ENCODE peak calls at places on chromosomes 11 and 22, in five cellular contexts. One of them, this sample, is unnamed.

GRCh38 chr11:126419801-126420729 is 64.6 kb downstream of the ST3GAL4 start:
- DNase-seq in H1: no peak
- DNase-seq in HepG2: no peak
- DNase-seq in K562: peak; percentile 77
- DNase-seq in GM12878: peak; percentile 60
- DNase-seq in this sample: no peak

GRCh38 chr11:7909585-7910325 is 21.3 kb downstream of the OR10A6 start:
- DNase-seq in H1: no peak
- DNase-seq in HepG2: no peak
- DNase-seq in K562: no peak
- DNase-seq in GM12878: no peak
- DNase-seq in this sample: no peak

GRCh38 chr22:41831828-41832552 is 915 bp upstream of the SREBF2 start:
- DNase-seq in H1: no peak
- DNase-seq in HepG2: no peak
- DNase-seq in K562: no peak
- DNase-seq in GM12878: no peak
- DNase-seq in this sample: no peak

GRCh38 chr11:19661827-19662226 is 50.8 kb upstream of the NAV2 start:
- DNase-seq in H1: no peak
- DNase-seq in HepG2: no peak
- DNase-seq in K562: no peak
- DNase-seq in GM12878: no peak
- DNase-seq in this sample: no peak

GRCh38 chr11:34358258-34358665 is 452 bp upstream of the ABTB2 start:
- DNase-seq in H1: no peak
- DNase-seq in HepG2: peak; percentile 75
- DNase-seq in K562: peak; percentile 74
- DNase-seq in GM12878: no peak
- DNase-seq in this sample: peak; percentile 65

GRCh38 chr11:47285969-47286770 is 16.2 kb downstream of the MADD start:
- DNase-seq in H1: no peak
- DNase-seq in HepG2: no peak
- DNase-seq in K562: no peak
- DNase-seq in GM12878: no peak
- DNase-seq in this sample: no peak

GRCh38 chr11:1705121-1706052 is 8.4 kb downstream of the KRTAP5-6 start:
- DNase-seq in H1: no peak
- DNase-seq in HepG2: no peak
- DNase-seq in K562: no peak
- DNase-seq in GM12878: no peak
- DNase-seq in this sample: no peak

GRCh38 chr22:49487950-49488349 is 339.7 kb downstream of the BRD1 start:
- DNase-seq in H1: peak; percentile 61
- DNase-seq in HepG2: no peak
- DNase-seq in K562: no peak
- DNase-seq in GM12878: no peak
- DNase-seq in this sample: peak; percentile 62

GRCh38 chr11:17267576-17267975 is 9.0 kb upstream of the NUCB2 start:
- DNase-seq in H1: no peak
- DNase-seq in HepG2: no peak
- DNase-seq in K562: no peak
- DNase-seq in GM12878: no peak
- DNase-seq in this sample: peak; percentile 99

GRCh38 chr11:116641561-116642045 is 131.2 kb downstream of the BUD13 start:
- DNase-seq in H1: peak; percentile 92
- DNase-seq in HepG2: no peak
- DNase-seq in K562: peak; percentile 45
- DNase-seq in GM12878: no peak
- DNase-seq in this sample: peak; percentile 32

GRCh38 chr11:70545626-70545945 is 147.3 kb downstream of the CTTN start:
- DNase-seq in H1: no peak
- DNase-seq in HepG2: no peak
- DNase-seq in K562: no peak
- DNase-seq in GM12878: no peak
- DNase-seq in this sample: no peak

GRCh38 chr11:70544774-70545625 is 146.7 kb downstream of the CTTN start:
- DNase-seq in H1: no peak
- DNase-seq in HepG2: no peak
- DNase-seq in K562: no peak
- DNase-seq in GM12878: no peak
- DNase-seq in this sample: no peak

GRCh38 chr11:70543611-70544010 is 145.3 kb downstream of the CTTN start:
- DNase-seq in H1: no peak
- DNase-seq in HepG2: no peak
- DNase-seq in K562: no peak
- DNase-seq in GM12878: no peak
- DNase-seq in this sample: no peak

GRCh38 chr11:70542811-70543210 is 144.5 kb downstream of the CTTN start:
- DNase-seq in H1: no peak
- DNase-seq in HepG2: no peak
- DNase-seq in K562: no peak
- DNase-seq in GM12878: no peak
- DNase-seq in this sample: no peak

DNA sequence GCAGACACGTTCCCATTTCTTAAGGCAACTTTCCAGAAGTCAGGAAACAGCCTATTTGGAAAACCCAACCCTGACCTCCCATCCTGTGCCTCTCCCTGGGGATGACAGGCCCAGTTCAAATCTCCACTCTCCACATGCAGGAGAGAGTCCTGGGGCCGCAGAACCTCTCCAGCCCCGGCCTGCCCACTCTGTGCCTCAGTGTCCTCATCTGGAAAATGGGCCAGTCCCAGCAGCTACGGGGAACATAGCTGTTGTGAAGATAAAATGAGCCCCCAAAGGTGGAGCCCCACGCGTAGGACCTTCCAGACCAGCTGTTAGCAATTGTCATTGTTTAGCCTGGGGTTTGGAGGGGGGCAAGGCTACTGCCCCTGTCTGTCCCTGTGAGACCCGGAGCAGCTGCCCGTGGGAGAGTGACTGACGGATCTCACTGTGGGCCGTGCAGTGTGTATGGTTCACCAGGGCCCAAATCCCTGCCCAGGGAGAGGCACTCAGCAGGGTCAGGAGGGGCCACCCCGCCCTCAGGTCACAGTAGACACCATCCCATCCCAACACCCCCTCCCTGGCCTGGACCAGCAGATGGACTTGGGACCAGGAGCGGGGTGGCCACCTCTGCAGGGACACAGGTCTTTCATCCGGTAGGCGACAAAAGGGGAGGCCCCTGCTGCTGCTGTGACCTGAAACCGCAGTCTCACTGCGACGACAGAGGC is 145.9 kb downstream of the CTTN start:
- DNase-seq in H1: no peak
- DNase-seq in HepG2: no peak
- DNase-seq in K562: no peak
- DNase-seq in GM12878: no peak
- DNase-seq in this sample: no peak
- TF ChIP-seq ZNF274 in H1: no peak
- TF ChIP-seq ZNF274 in HepG2: no peak
- TF ChIP-seq ZNF274 in K562: no peak
- TF ChIP-seq ZNF274 in GM12878: no peak
- TF ChIP-seq ZNF274 in this sample: no peak

DNA sequence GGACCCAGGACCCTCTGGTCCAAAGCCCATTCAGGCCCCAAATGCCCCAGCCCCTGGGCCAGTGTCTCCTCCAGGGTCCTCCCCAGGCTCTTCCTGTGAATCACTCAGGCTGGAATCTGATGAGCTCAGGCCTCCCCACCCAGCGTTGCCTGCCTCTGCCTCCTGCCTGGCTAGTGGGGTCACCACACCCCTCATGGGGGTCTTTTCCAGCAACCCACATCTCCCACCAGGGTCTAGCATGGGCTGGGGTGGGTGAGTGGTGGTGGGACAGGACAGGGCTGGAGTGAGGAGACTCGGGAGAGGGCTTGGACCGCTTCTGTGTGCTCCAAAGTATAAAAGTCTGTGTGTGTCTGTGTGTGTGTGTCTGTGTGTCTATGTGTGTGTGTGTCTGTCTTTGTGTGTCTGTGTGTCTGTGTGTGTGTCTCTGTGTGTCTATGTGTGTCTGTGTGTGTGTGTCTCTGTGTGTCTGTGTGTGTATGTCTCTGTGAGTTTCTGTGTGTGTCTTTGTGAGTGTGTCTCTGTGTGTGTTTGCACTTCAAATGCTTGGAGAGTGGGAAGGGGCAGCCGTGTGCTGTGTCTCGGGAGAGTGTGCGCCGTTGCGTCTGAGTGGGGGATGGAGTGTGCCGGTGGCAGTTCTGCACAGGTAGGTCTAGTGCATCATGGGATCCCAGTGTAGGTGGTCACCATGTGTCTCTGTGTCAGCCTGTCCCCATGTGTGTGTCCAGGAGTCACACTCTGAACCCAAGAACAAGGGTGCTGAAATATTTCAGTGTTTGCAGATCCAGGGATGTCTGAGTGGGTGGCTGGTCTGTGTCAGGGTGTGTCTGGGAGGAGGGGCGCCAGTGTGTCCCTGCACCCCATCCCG is 8.8 kb downstream of the RIN1 start:
- DNase-seq in H1: peak; percentile 50
- DNase-seq in HepG2: no peak
- DNase-seq in K562: no peak
- DNase-seq in GM12878: no peak
- DNase-seq in this sample: no peak
- TF ChIP-seq POLR2A in H1: no peak
- TF ChIP-seq POLR2A in HepG2: no peak
- TF ChIP-seq POLR2A in K562: no peak
- TF ChIP-seq POLR2A in GM12878: no peak
- TF ChIP-seq POLR2A in this sample: no peak

GRCh38 chr11:125315088-125315740 is 150.7 kb downstream of the PKNOX2 start:
- DNase-seq in H1: no peak
- DNase-seq in HepG2: no peak
- DNase-seq in K562: no peak
- DNase-seq in GM12878: no peak
- DNase-seq in this sample: no peak
- TF ChIP-seq ZNF274 in H1: no peak
- TF ChIP-seq ZNF274 in HepG2: no peak
- TF ChIP-seq ZNF274 in K562: no peak
- TF ChIP-seq ZNF274 in GM12878: no peak
- TF ChIP-seq ZNF274 in this sample: no peak

GRCh38 chr11:113278481-113278880 is 35.9 kb upstream of the TTC12 start:
- DNase-seq in H1: no peak
- DNase-seq in HepG2: no peak
- DNase-seq in K562: no peak
- DNase-seq in GM12878: no peak
- DNase-seq in this sample: no peak

GRCh38 chr11:113282898-113283297 is 31.5 kb upstream of the TTC12 start:
- DNase-seq in H1: no peak
- DNase-seq in HepG2: no peak
- DNase-seq in K562: no peak
- DNase-seq in GM12878: no peak
- DNase-seq in this sample: no peak

GRCh38 chr11:113281052-113281725 is 33.2 kb upstream of the TTC12 start:
- DNase-seq in H1: no peak
- DNase-seq in HepG2: no peak
- DNase-seq in K562: no peak
- DNase-seq in GM12878: no peak
- DNase-seq in this sample: no peak

GRCh38 chr11:113278925-113279324 is 35.5 kb upstream of the TTC12 start:
- DNase-seq in H1: no peak
- DNase-seq in HepG2: no peak
- DNase-seq in K562: no peak
- DNase-seq in GM12878: no peak
- DNase-seq in this sample: no peak

GRCh38 chr11:113279591-113279990 is 34.8 kb upstream of the TTC12 start:
- DNase-seq in H1: no peak
- DNase-seq in HepG2: no peak
- DNase-seq in K562: no peak
- DNase-seq in GM12878: no peak
- DNase-seq in this sample: no peak
- TF ChIP-seq POLR2A in H1: no peak
- TF ChIP-seq POLR2A in HepG2: no peak
- TF ChIP-seq POLR2A in K562: no peak
- TF ChIP-seq POLR2A in GM12878: no peak
- TF ChIP-seq POLR2A in this sample: no peak

This sample was measured in HCT116.